ENCODE peak calls at places on chromosomes 7 and 10, in six cellular contexts. V, I, K, Q, Y and T are unnamed samples.

GRCh38 chr7:68700414-68700813 is 897.9 kb upstream of the AUTS2 start:
- DNase-seq in I (no peak), Q (no peak), V (no peak), Y (no peak), K (no peak), T (no peak)

GRCh38 chr10:31808258-31809218 is 120.1 kb downstream of the ARHGAP12 start:
- DNase-seq in Y (peak), V (peak), I (peak), K (no peak), Q (peak), T (peak)

GRCh38 chr7:475425-475728 is 44.3 kb downstream of the PDGFA start:
- DNase-seq in V (no peak), K (no peak), Q (no peak), I (no peak), Y (peak), T (no peak)

GRCh38 chr7:3309140-3309539 is 8.1 kb downstream of the SDK1 start:
- DNase-seq in Y (no peak), K (no peak), I (no peak), Q (no peak), V (no peak), T (peak)

GRCh38 chr7:121697731-121698396 is 175.1 kb upstream of the PTPRZ1 start:
- DNase-seq in Q (no peak), K (no peak), I (no peak), V (no peak), Y (no peak), T (no peak)

GRCh38 chr7:20407585-20408466 is 77.1 kb downstream of the ITGB8 start:
- DNase-seq in Y (peak), V (no peak), K (peak), I (peak), Q (no peak), T (peak)

GRCh38 chr7:14598978-14599377 is 303.6 kb downstream of the DGKB start:
- DNase-seq in I (no peak), Q (no peak), V (no peak), Y (peak), K (no peak), T (peak)

GRCh38 chr10:22316286-22317120 is at the start of gene COMMD3:
- DNase-seq in Y (peak), I (peak), Q (peak), K (peak), V (peak), T (peak)

GRCh38 chr10:121910673-121911420 is 17.0 kb downstream of the ATE1 start:
- DNase-seq in Y (no peak), K (no peak), V (no peak), I (peak), Q (no peak), T (peak)

GRCh38 chr10:122122493-122122892 is 133.5 kb downstream of the TACC2 start:
- DNase-seq in I (no peak), V (no peak), Q (no peak), Y (peak), K (no peak), T (peak)

GRCh38 chr10:121284952-121285351 is 313.3 kb downstream of the FGFR2 start:
- DNase-seq in Y (no peak), K (no peak), V (no peak), Q (no peak), I (no peak), T (no peak)

GRCh38 chr7:135232720-135233119 is 918 bp upstream of the STRA8 start:
- DNase-seq in K (no peak), V (peak), I (peak), Y (no peak), Q (no peak), T (no peak)

GRCh38 chr7:100435401-100436304 is 644 bp downstream of the PPP1R35 start:
- DNase-seq in K (peak), Y (peak), I (peak), Q (peak), V (peak), T (peak)

GRCh38 chr10:96973809-96974208 is 141.7 kb downstream of the LCOR start:
- DNase-seq in Y (no peak), K (no peak), I (no peak), V (no peak), Q (no peak), T (no peak)

GRCh38 chr10:119669331-119669730 is 18.2 kb downstream of the BAG3 start:
- DNase-seq in Q (no peak), K (no peak), V (no peak), Y (no peak), I (no peak), T (no peak)

GRCh38 chr10:129459762-129460539 is 7.1 kb upstream of the MGMT start:
- DNase-seq in Y (no peak), K (no peak), I (no peak), V (no peak), Q (no peak), T (no peak)

GRCh38 chr7:69615696-69616095 is 17.4 kb downstream of the AUTS2 start:
- DNase-seq in I (no peak), V (no peak), K (no peak), Q (no peak), Y (no peak), T (no peak)

GRCh38 chr10:30185916-30186315 is 126.5 kb upstream of the JCAD start:
- DNase-seq in Y (no peak), I (no peak), Q (no peak), V (no peak), K (no peak), T (peak)

GRCh38 chr7:128796325-128796724 is 4.6 kb downstream of the CCDC136 start:
- DNase-seq in K (no peak), Q (no peak), I (no peak), V (no peak), Y (no peak), T (peak)

GRCh38 chr7:12458520-12459131 is 55.0 kb upstream of the VWDE start:
- DNase-seq in Q (peak), V (peak), K (no peak), Y (no peak), I (peak), T (peak)

GRCh38 chr10:71860243-71861029 is 9.4 kb upstream of the PSAP start:
- DNase-seq in V (peak), Y (peak), Q (peak), K (peak), I (peak), T (peak)

GRCh38 chr7:153939177-153939576 is 113.0 kb upstream of the DPP6 start:
- DNase-seq in I (no peak), K (no peak), V (no peak), Q (no peak), Y (no peak), T (no peak)

GRCh38 chr7:78368781-78369180 is 570.2 kb downstream of the PHTF2 start:
- DNase-seq in V (no peak), Q (no peak), Y (no peak), I (no peak), K (no peak), T (no peak)

GRCh38 chr10:64209574-64209973 is 688.4 kb downstream of the REEP3 start:
- DNase-seq in Y (peak), V (no peak), K (peak), I (no peak), Q (no peak), T (peak)

GRCh38 chr10:124722812-124723783 is 21.1 kb downstream of the FAM53B start:
- DNase-seq in K (peak), Q (no peak), V (no peak), I (no peak), Y (peak), T (peak)

GRCh38 chr10:122504551-122504950 is 43.2 kb downstream of the HTRA1 start:
- DNase-seq in K (peak), Y (peak), I (peak), V (no peak), Q (peak), T (peak)

GRCh38 chr7:24510781-24511180 is 62.5 kb upstream of the PALS2 start:
- DNase-seq in V (no peak), Q (peak), K (no peak), I (no peak), Y (no peak), T (no peak)

GRCh38 chr10:67221939-67222494 is 296.2 kb downstream of the LRRTM3 start:
- DNase-seq in V (no peak), K (no peak), Y (no peak), Q (no peak), I (no peak), T (no peak)

GRCh38 chr7:30920584-30921539 is 9.2 kb downstream of the AQP1 start:
- DNase-seq in I (peak), Y (peak), K (peak), Q (peak), V (no peak), T (peak)

GRCh38 chr7:158861004-158861787 is 4.8 kb downstream of the DYNC2I1 start:
- DNase-seq in V (peak), Q (no peak), Y (no peak), K (no peak), I (no peak), T (no peak)

GRCh38 chr10:119461380-119461779 is 81.1 kb downstream of the RGS10 start:
- DNase-seq in V (no peak), Q (no peak), Y (no peak), I (no peak), K (no peak), T (no peak)

GRCh38 chr10:32207544-32207943 is 139.4 kb downstream of the EPC1 start:
- DNase-seq in K (peak), Y (peak), I (peak), V (peak), Q (peak), T (peak)

GRCh38 chr7:83060218-83060617 is 102.5 kb downstream of the PCLO start:
- DNase-seq in V (no peak), Y (peak), Q (no peak), K (peak), I (no peak), T (no peak)

GRCh38 chr7:54839538-54840213 is 80.7 kb upstream of the SEC61G start:
- DNase-seq in I (peak), Q (peak), V (peak), K (peak), Y (peak), T (peak)

GRCh38 chr10:70430489-70431445 is 10.7 kb downstream of the NODAL start:
- DNase-seq in K (peak), I (peak), V (peak), Y (peak), Q (peak), T (peak)

GRCh38 chr10:125149278-125150047 is 10.9 kb downstream of the CTBP2 start:
- DNase-seq in I (peak), Y (peak), Q (peak), V (peak), K (peak), T (peak)

GRCh38 chr7:50793115-50793946 is 10.6 kb upstream of the GRB10 start:
- DNase-seq in Y (peak), K (peak), I (peak), Q (peak), V (peak), T (peak)

GRCh38 chr7:129952164-129952652 is 552 bp downstream of the UBE2H start:
- DNase-seq in K (peak), V (peak), I (peak), Y (peak), Q (peak), T (peak)

GRCh38 chr10:56880541-56880940 is 519.5 kb upstream of the ZWINT start:
- DNase-seq in Q (no peak), I (no peak), K (no peak), Y (no peak), V (no peak), T (no peak)

GRCh38 chr10:28533571-28534304 is 820 bp downstream of the WAC start:
- DNase-seq in K (peak), I (peak), V (peak), Y (peak), Q (peak), T (peak)
- H3K4me3 ChIP-seq in K (peak), I (peak), V (peak), Y (peak), Q (peak), T (peak)

DNA sequence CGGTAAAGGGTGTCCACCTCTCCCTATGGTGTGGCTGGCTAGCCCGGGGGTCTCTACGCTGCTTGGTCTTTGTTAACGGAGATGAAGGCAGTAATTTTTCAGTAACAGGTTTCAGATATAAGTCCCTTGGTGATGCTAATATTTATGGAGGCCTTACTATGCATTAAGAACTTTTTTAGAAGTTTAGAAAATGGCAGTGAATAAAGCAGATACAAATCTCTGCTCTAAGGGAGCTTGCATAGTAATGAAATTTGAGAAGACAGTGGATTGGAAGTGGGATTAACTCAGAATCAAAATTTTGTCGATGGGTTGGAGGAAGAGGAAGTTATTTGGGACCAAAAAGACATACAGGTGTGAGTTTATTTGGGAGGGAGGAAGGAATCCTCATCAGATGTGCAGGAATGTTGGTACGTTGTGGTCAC is 445 bp downstream of the SSBP1 start:
- DNase-seq in I (no peak), K (no peak), Y (no peak), V (no peak), Q (no peak), T (no peak)
- TF ChIP-seq CTCF in I (no peak), K (no peak), Y (no peak), V (no peak), Q (no peak), T (peak)

GRCh38 chr7:1571261-1571650 is 1.4 kb upstream of the PSMG3 start:
- DNase-seq in Q (peak), Y (no peak), V (no peak), I (peak), K (no peak), T (peak)
- H3K4me3 ChIP-seq in Q (peak), Y (peak), V (peak), I (peak), K (peak), T (peak)

GRCh38 chr10:104323721-104324686 is 14.3 kb downstream of the ITPRIP start:
- DNase-seq in Q (no peak), K (no peak), Y (peak), I (no peak), V (no peak), T (peak)
- TF ChIP-seq CTCF in Q (no peak), K (no peak), Y (no peak), I (no peak), V (no peak), T (no peak)

DNA sequence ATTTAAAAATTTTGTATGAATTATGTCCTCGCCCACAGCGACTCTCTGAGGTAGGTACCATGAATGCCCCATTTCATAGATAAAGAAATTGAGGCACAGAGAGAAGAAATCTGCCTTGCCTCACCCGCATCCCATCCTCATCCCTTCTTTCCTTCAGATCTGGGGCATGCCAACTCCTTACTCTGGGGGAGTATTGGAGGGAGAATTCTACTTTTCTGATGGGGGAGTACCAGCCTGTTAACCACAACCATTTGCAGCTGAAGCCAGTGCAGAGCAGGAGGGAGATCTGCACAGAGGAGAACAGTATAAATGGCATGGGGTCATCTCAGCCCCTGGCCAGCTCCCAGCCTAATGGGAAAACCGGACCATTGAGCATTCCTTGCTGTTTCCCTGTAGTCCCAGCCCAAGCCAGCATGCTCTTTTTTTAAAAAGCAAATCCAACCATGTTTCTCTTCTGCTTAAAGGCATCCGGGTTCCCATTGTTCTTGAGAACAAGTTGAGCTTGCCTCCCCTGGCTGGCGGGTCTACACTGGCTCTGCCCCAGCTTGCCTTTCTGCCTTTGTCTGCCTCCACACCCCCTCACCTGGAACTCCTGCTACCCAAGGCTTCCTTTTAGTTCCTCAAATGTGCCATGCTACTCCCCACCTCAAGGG is 8.7 kb upstream of the ZNF503 start:
- DNase-seq in I (no peak), V (peak), Q (no peak), Y (no peak), K (peak), T (no peak)
- H3K4me3 ChIP-seq in I (no peak), V (peak), Q (no peak), Y (no peak), K (peak), T (no peak)